ENCODE peak calls at places on chromosomes 3 and 15, in nine cellular contexts. One of them, this sample, is unnamed.

GRCh38 chr15:65033659-65034269 is 4.3 kb upstream of the MTFMT start:
- DNase-seq in DMS153: no peak
- DNase-seq in heart right ventricle: no peak
- DNase-seq in H9: no peak
- DNase-seq in progenitor cell of endocrine pancreas: no peak
- DNase-seq in activated gamma-delta T cell treated with Interleukin-2 at 50 U/mL for 16 hours: no peak
- DNase-seq in NCI-H460: peak
- DNase-seq in CD8-positive, alpha-beta memory T cell: no peak
- DNase-seq in activated CD4-positive, alpha-beta T cell treated with anti-CD3 and anti-CD28 coated beads, Interleukin-2, amount 50 U/mL, for 1 hour: no peak
- DNase-seq in this sample: no peak

GRCh38 chr3:140250945-140251344 is 316.0 kb downstream of the CLSTN2 start:
- DNase-seq in DMS153: no peak
- DNase-seq in heart right ventricle: no peak
- DNase-seq in H9: no peak
- DNase-seq in progenitor cell of endocrine pancreas: no peak
- DNase-seq in activated gamma-delta T cell treated with Interleukin-2 at 50 U/mL for 16 hours: no peak
- DNase-seq in NCI-H460: no peak
- DNase-seq in CD8-positive, alpha-beta memory T cell: no peak
- DNase-seq in activated CD4-positive, alpha-beta T cell treated with anti-CD3 and anti-CD28 coated beads, Interleukin-2, amount 50 U/mL, for 1 hour: no peak
- DNase-seq in this sample: no peak

GRCh38 chr3:64358853-64359252 is 133.6 kb upstream of the PRICKLE2 start:
- DNase-seq in DMS153: no peak
- DNase-seq in heart right ventricle: no peak
- DNase-seq in H9: no peak
- DNase-seq in progenitor cell of endocrine pancreas: no peak
- DNase-seq in activated gamma-delta T cell treated with Interleukin-2 at 50 U/mL for 16 hours: no peak
- DNase-seq in NCI-H460: no peak
- DNase-seq in CD8-positive, alpha-beta memory T cell: no peak
- DNase-seq in activated CD4-positive, alpha-beta T cell treated with anti-CD3 and anti-CD28 coated beads, Interleukin-2, amount 50 U/mL, for 1 hour: no peak
- DNase-seq in this sample: no peak

GRCh38 chr3:190321789-190322603 is at the start of gene CLDN1:
- DNase-seq in DMS153: peak
- DNase-seq in heart right ventricle: peak
- DNase-seq in H9: peak
- DNase-seq in progenitor cell of endocrine pancreas: peak
- DNase-seq in activated gamma-delta T cell treated with Interleukin-2 at 50 U/mL for 16 hours: peak
- DNase-seq in NCI-H460: peak
- DNase-seq in CD8-positive, alpha-beta memory T cell: peak
- DNase-seq in activated CD4-positive, alpha-beta T cell treated with anti-CD3 and anti-CD28 coated beads, Interleukin-2, amount 50 U/mL, for 1 hour: peak
- DNase-seq in this sample: peak

GRCh38 chr3:71629289-71630252 is 46.0 kb upstream of the FOXP1 start:
- DNase-seq in DMS153: no peak
- DNase-seq in heart right ventricle: peak
- DNase-seq in H9: no peak
- DNase-seq in progenitor cell of endocrine pancreas: no peak
- DNase-seq in activated gamma-delta T cell treated with Interleukin-2 at 50 U/mL for 16 hours: no peak
- DNase-seq in NCI-H460: no peak
- DNase-seq in CD8-positive, alpha-beta memory T cell: no peak
- DNase-seq in activated CD4-positive, alpha-beta T cell treated with anti-CD3 and anti-CD28 coated beads, Interleukin-2, amount 50 U/mL, for 1 hour: no peak
- DNase-seq in this sample: no peak

GRCh38 chr15:94100814-94101213 is 130.5 kb upstream of the MCTP2 start:
- DNase-seq in DMS153: no peak
- DNase-seq in heart right ventricle: no peak
- DNase-seq in H9: no peak
- DNase-seq in progenitor cell of endocrine pancreas: no peak
- DNase-seq in activated gamma-delta T cell treated with Interleukin-2 at 50 U/mL for 16 hours: no peak
- DNase-seq in NCI-H460: no peak
- DNase-seq in CD8-positive, alpha-beta memory T cell: no peak
- DNase-seq in activated CD4-positive, alpha-beta T cell treated with anti-CD3 and anti-CD28 coated beads, Interleukin-2, amount 50 U/mL, for 1 hour: no peak
- DNase-seq in this sample: no peak

GRCh38 chr3:55615694-55616310 is 128.7 kb upstream of the WNT5A start:
- DNase-seq in DMS153: no peak
- DNase-seq in heart right ventricle: no peak
- DNase-seq in H9: peak
- DNase-seq in progenitor cell of endocrine pancreas: no peak
- DNase-seq in activated gamma-delta T cell treated with Interleukin-2 at 50 U/mL for 16 hours: no peak
- DNase-seq in NCI-H460: no peak
- DNase-seq in CD8-positive, alpha-beta memory T cell: no peak
- DNase-seq in activated CD4-positive, alpha-beta T cell treated with anti-CD3 and anti-CD28 coated beads, Interleukin-2, amount 50 U/mL, for 1 hour: no peak
- DNase-seq in this sample: no peak

GRCh38 chr3:38566215-38566528 is 70.0 kb downstream of the EXOG start:
- DNase-seq in DMS153: no peak
- DNase-seq in heart right ventricle: peak
- DNase-seq in H9: peak
- DNase-seq in progenitor cell of endocrine pancreas: no peak
- DNase-seq in activated gamma-delta T cell treated with Interleukin-2 at 50 U/mL for 16 hours: no peak
- DNase-seq in NCI-H460: no peak
- DNase-seq in CD8-positive, alpha-beta memory T cell: no peak
- DNase-seq in activated CD4-positive, alpha-beta T cell treated with anti-CD3 and anti-CD28 coated beads, Interleukin-2, amount 50 U/mL, for 1 hour: no peak
- DNase-seq in this sample: no peak

GRCh38 chr3:124322309-124322880 is 330.5 kb upstream of the ROPN1 start:
- DNase-seq in DMS153: peak
- DNase-seq in heart right ventricle: no peak
- DNase-seq in H9: no peak
- DNase-seq in progenitor cell of endocrine pancreas: no peak
- DNase-seq in activated gamma-delta T cell treated with Interleukin-2 at 50 U/mL for 16 hours: no peak
- DNase-seq in NCI-H460: no peak
- DNase-seq in CD8-positive, alpha-beta memory T cell: no peak
- DNase-seq in activated CD4-positive, alpha-beta T cell treated with anti-CD3 and anti-CD28 coated beads, Interleukin-2, amount 50 U/mL, for 1 hour: no peak
- DNase-seq in this sample: no peak

GRCh38 chr3:36763850-36764703 is at the start of gene DCLK3:
- DNase-seq in DMS153: no peak
- DNase-seq in heart right ventricle: no peak
- DNase-seq in H9: peak
- DNase-seq in progenitor cell of endocrine pancreas: peak
- DNase-seq in activated gamma-delta T cell treated with Interleukin-2 at 50 U/mL for 16 hours: no peak
- DNase-seq in NCI-H460: no peak
- DNase-seq in CD8-positive, alpha-beta memory T cell: no peak
- DNase-seq in activated CD4-positive, alpha-beta T cell treated with anti-CD3 and anti-CD28 coated beads, Interleukin-2, amount 50 U/mL, for 1 hour: no peak
- DNase-seq in this sample: no peak

GRCh38 chr3:148992027-148992634 is 791 bp downstream of the GYG1 start:
- DNase-seq in DMS153: peak
- DNase-seq in heart right ventricle: peak
- DNase-seq in H9: peak
- DNase-seq in progenitor cell of endocrine pancreas: peak
- DNase-seq in activated gamma-delta T cell treated with Interleukin-2 at 50 U/mL for 16 hours: peak
- DNase-seq in NCI-H460: no peak
- DNase-seq in CD8-positive, alpha-beta memory T cell: peak
- DNase-seq in activated CD4-positive, alpha-beta T cell treated with anti-CD3 and anti-CD28 coated beads, Interleukin-2, amount 50 U/mL, for 1 hour: peak
- DNase-seq in this sample: peak